ENCODE peak calls at places on chromosomes 4 and X, in six cellular contexts. One of them, this sample, is unnamed. For H3K36me3, the result is how much of the 10 kb centered on the place peaks cover.

GRCh38 chr4:6598641-6599040 is 23.7 kb downstream of the MAN2B2 start:
- DNase-seq in transverse colon: no peak
- DNase-seq in right atrium auricular region: no peak
- DNase-seq in astrocyte: no peak
- DNase-seq in left lung: peak
- DNase-seq in DND-41: no peak
- DNase-seq in this sample: no peak

GRCh38 chrX:23503835-23504539 is 163.3 kb upstream of the PRDX4 start:
- DNase-seq in transverse colon: peak
- DNase-seq in right atrium auricular region: peak
- DNase-seq in astrocyte: peak
- DNase-seq in left lung: peak
- DNase-seq in DND-41: no peak
- DNase-seq in this sample: peak

GRCh38 chrX:30635630-30636029 is 17.6 kb upstream of the GK start:
- DNase-seq in transverse colon: no peak
- DNase-seq in right atrium auricular region: no peak
- DNase-seq in astrocyte: no peak
- DNase-seq in left lung: no peak
- DNase-seq in DND-41: no peak
- DNase-seq in this sample: no peak

GRCh38 chr4:86778169-86778568 is 71.0 kb downstream of the SLC10A6 start:
- DNase-seq in transverse colon: no peak
- DNase-seq in right atrium auricular region: no peak
- DNase-seq in astrocyte: no peak
- DNase-seq in left lung: no peak
- DNase-seq in DND-41: no peak
- DNase-seq in this sample: no peak

GRCh38 chrX:49838374-49838773 is 9.3 kb downstream of the PAGE4 start:
- DNase-seq in transverse colon: peak
- DNase-seq in right atrium auricular region: no peak
- DNase-seq in astrocyte: peak
- DNase-seq in left lung: no peak
- DNase-seq in DND-41: no peak
- DNase-seq in this sample: peak

GRCh38 chr4:184263910-184264732 is 46.4 kb upstream of the ENPP6 start:
- DNase-seq in transverse colon: peak
- DNase-seq in right atrium auricular region: peak
- DNase-seq in astrocyte: peak
- DNase-seq in left lung: peak
- DNase-seq in DND-41: peak
- DNase-seq in this sample: peak

GRCh38 chrX:18701621-18702361 is 5.7 kb upstream of the PPEF1 start:
- DNase-seq in transverse colon: peak
- DNase-seq in right atrium auricular region: no peak
- DNase-seq in astrocyte: peak
- DNase-seq in left lung: no peak
- DNase-seq in DND-41: no peak
- DNase-seq in this sample: peak

GRCh38 chrX:118603981-118604380 is 108.4 kb downstream of the DOCK11 start:
- DNase-seq in transverse colon: peak
- DNase-seq in right atrium auricular region: peak
- DNase-seq in astrocyte: peak
- DNase-seq in left lung: no peak
- DNase-seq in DND-41: peak
- DNase-seq in this sample: peak

GRCh38 chrX:19272452-19272851 is 71.3 kb upstream of the PDHA1 start:
- DNase-seq in transverse colon: no peak
- DNase-seq in right atrium auricular region: no peak
- DNase-seq in astrocyte: peak
- DNase-seq in left lung: no peak
- DNase-seq in DND-41: no peak
- DNase-seq in this sample: no peak

GRCh38 chr4:142883433-142883832 is 37.3 kb upstream of the INPP4B start:
- DNase-seq in transverse colon: no peak
- DNase-seq in right atrium auricular region: no peak
- DNase-seq in astrocyte: no peak
- DNase-seq in left lung: no peak
- DNase-seq in DND-41: no peak
- DNase-seq in this sample: peak

GRCh38 chr4:56728512-56728911 is 47.4 kb upstream of the HOPX start:
- DNase-seq in transverse colon: peak
- DNase-seq in right atrium auricular region: peak
- DNase-seq in astrocyte: peak
- DNase-seq in left lung: peak
- DNase-seq in DND-41: no peak
- DNase-seq in this sample: peak

GRCh38 chr4:128031756-128032384 is 29.2 kb upstream of the LARP1B start:
- DNase-seq in transverse colon: no peak
- DNase-seq in right atrium auricular region: no peak
- DNase-seq in astrocyte: no peak
- DNase-seq in left lung: no peak
- DNase-seq in DND-41: no peak
- DNase-seq in this sample: no peak

GRCh38 chr4:112036881-112037280 is 108.4 kb upstream of the FAM241A start:
- DNase-seq in transverse colon: no peak
- DNase-seq in right atrium auricular region: no peak
- DNase-seq in astrocyte: no peak
- DNase-seq in left lung: no peak
- DNase-seq in DND-41: no peak
- DNase-seq in this sample: no peak

GRCh38 chrX:80812176-80812575 is 2.5 kb upstream of the BRWD3 start:
- DNase-seq in transverse colon: peak
- DNase-seq in right atrium auricular region: no peak
- DNase-seq in astrocyte: peak
- DNase-seq in left lung: no peak
- DNase-seq in DND-41: peak
- DNase-seq in this sample: no peak

GRCh38 chr4:157075811-157076577 is at the start of gene GLRB:
- DNase-seq in transverse colon: no peak
- DNase-seq in right atrium auricular region: no peak
- DNase-seq in astrocyte: no peak
- DNase-seq in left lung: peak
- DNase-seq in DND-41: no peak
- DNase-seq in this sample: no peak

GRCh38 chr4:165131247-165131832 is 18.7 kb upstream of the TMEM192 start:
- DNase-seq in transverse colon: peak
- DNase-seq in right atrium auricular region: peak
- DNase-seq in astrocyte: no peak
- DNase-seq in left lung: no peak
- DNase-seq in DND-41: peak
- DNase-seq in this sample: peak

GRCh38 chr4:73721419-73721818 is 18.9 kb upstream of the CXCL8 start:
- DNase-seq in transverse colon: no peak
- DNase-seq in right atrium auricular region: no peak
- DNase-seq in astrocyte: peak
- DNase-seq in left lung: no peak
- DNase-seq in DND-41: no peak
- DNase-seq in this sample: peak

GRCh38 chr4:158327525-158327924 is 117.2 kb downstream of the TMEM144 start:
- DNase-seq in transverse colon: no peak
- DNase-seq in right atrium auricular region: no peak
- DNase-seq in astrocyte: no peak
- DNase-seq in left lung: no peak
- DNase-seq in DND-41: no peak
- DNase-seq in this sample: peak

GRCh38 chrX:53831662-53832635 is 145.4 kb upstream of the HUWE1 start:
- DNase-seq in transverse colon: peak
- DNase-seq in right atrium auricular region: no peak
- DNase-seq in astrocyte: peak
- DNase-seq in left lung: no peak
- DNase-seq in DND-41: peak
- DNase-seq in this sample: peak

GRCh38 chr4:83772680-83773079 is 236.8 kb downstream of the GPAT3 start:
- DNase-seq in transverse colon: no peak
- DNase-seq in right atrium auricular region: no peak
- DNase-seq in astrocyte: no peak
- DNase-seq in left lung: no peak
- DNase-seq in DND-41: no peak
- DNase-seq in this sample: no peak

GRCh38 chr4:20493761-20494353 is 206.4 kb upstream of the PACRGL start:
- DNase-seq in transverse colon: no peak
- DNase-seq in right atrium auricular region: no peak
- DNase-seq in astrocyte: peak
- DNase-seq in left lung: no peak
- DNase-seq in DND-41: no peak
- DNase-seq in this sample: peak

GRCh38 chrX:129462707-129463106 is 60.6 kb downstream of the SMARCA1 start:
- DNase-seq in transverse colon: no peak
- DNase-seq in right atrium auricular region: no peak
- DNase-seq in astrocyte: no peak
- DNase-seq in left lung: no peak
- DNase-seq in DND-41: no peak
- DNase-seq in this sample: no peak

GRCh38 chrX:40171513-40172168 is 73.9 kb upstream of the BCOR start:
- DNase-seq in transverse colon: no peak
- DNase-seq in right atrium auricular region: no peak
- DNase-seq in astrocyte: peak
- DNase-seq in left lung: peak
- DNase-seq in DND-41: no peak
- DNase-seq in this sample: no peak
- TF ChIP-seq CTCF in transverse colon: no peak
- TF ChIP-seq CTCF in right atrium auricular region: no peak
- TF ChIP-seq CTCF in astrocyte: no peak
- TF ChIP-seq CTCF in left lung: no peak
- TF ChIP-seq CTCF in DND-41: no peak
- TF ChIP-seq CTCF in this sample: no peak

DNA sequence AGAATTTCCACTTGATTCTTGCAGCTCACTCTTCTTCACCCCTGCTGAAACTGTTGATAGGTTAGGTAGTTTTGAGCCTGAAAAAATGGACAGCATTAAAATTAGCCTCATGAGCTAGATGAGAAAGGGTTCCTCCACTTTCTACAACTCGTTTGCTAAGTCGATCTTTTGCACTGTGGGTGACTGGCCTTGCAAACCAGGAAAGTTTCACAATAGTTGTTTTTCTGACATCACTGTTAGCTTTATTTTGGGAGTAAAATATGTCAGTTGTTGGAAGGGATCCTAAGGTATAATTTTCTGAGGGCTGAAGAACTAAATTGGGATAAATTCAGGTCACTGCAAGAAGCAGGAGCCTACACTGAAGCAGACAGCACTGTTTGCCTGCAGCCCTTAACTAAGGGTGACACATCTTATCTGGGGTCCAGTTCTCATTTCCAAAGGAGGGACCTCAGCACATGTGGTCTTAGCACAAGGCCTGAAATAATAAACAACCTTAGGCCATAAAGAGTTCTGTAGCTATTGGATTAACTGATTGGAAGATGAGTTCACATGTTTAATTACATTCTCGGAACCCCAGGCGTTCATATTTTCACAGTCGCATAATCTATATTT is 29.1 kb downstream of the ANAPC4 start:
- DNase-seq in transverse colon: no peak
- DNase-seq in right atrium auricular region: no peak
- DNase-seq in astrocyte: peak
- DNase-seq in left lung: no peak
- DNase-seq in DND-41: no peak
- DNase-seq in this sample: no peak
- H3K36me3 ChIP-seq in transverse colon: under half
- H3K36me3 ChIP-seq in right atrium auricular region: half or more
- H3K36me3 ChIP-seq in astrocyte: under half
- H3K36me3 ChIP-seq in left lung: under half
- H3K36me3 ChIP-seq in DND-41: half or more
- H3K36me3 ChIP-seq in this sample: under half

GRCh38 chrX:107733686-107734085 is 41.9 kb downstream of the TSC22D3 start:
- DNase-seq in transverse colon: no peak
- DNase-seq in right atrium auricular region: no peak
- DNase-seq in astrocyte: no peak
- DNase-seq in left lung: no peak
- DNase-seq in DND-41: no peak
- DNase-seq in this sample: no peak
- H3K4me3 ChIP-seq in transverse colon: no peak
- H3K4me3 ChIP-seq in right atrium auricular region: no peak
- H3K4me3 ChIP-seq in astrocyte: no peak
- H3K4me3 ChIP-seq in left lung: no peak
- H3K4me3 ChIP-seq in DND-41: no peak
- H3K4me3 ChIP-seq in this sample: no peak

DNA sequence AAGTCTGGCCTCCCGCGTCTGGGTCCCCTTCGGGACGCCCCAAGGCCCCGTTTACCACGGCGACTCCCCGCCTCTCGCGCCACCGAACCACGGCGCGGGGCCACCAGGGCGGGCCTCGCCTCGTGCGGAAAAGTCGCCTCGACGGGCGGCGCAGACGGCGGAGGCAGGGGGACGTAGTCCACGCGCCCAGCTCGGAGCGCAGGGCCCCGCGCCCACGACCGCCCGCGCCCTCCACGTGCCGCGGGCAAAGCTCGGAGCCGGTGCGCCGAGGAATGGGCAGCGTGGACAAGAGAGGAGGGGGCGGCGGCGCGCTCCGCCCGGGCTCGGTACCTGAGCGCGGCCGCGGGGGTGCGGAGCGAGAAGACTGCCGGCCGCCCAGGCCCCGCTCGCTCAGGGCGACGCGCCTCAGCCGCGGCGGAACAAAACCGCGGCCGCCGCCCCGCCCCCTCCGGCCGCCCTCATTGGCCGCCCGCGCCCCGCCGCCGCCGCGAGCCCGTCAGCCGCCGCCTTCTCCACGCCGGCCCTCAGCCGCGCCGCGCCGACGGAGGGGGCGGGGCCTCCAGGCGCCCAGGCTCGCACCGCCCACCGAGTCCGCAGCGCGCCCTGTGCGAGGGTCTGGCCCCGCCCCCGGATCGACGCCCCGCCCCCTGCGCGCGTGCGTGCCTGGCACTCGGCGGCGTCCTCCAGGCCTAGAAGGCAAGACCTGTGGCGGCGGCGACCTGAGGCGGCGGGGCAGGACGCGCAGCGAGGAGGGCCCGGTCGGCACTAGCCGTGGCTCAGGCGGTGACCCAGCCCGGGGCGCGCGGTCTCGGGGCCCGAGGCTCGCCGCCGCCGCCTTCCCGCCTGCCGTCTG is at the start of gene FAM53A:
- DNase-seq in transverse colon: peak
- DNase-seq in right atrium auricular region: peak
- DNase-seq in astrocyte: peak
- DNase-seq in left lung: peak
- DNase-seq in DND-41: peak
- DNase-seq in this sample: peak
- TF ChIP-seq CTCF in transverse colon: no peak
- TF ChIP-seq CTCF in right atrium auricular region: no peak
- TF ChIP-seq CTCF in astrocyte: no peak
- TF ChIP-seq CTCF in left lung: no peak
- TF ChIP-seq CTCF in DND-41: no peak
- TF ChIP-seq CTCF in this sample: no peak

GRCh38 chr4:185654311-185654710 is 119.0 kb upstream of the PDLIM3 start:
- DNase-seq in transverse colon: no peak
- DNase-seq in right atrium auricular region: no peak
- DNase-seq in astrocyte: no peak
- DNase-seq in left lung: no peak
- DNase-seq in DND-41: no peak
- DNase-seq in this sample: peak
- H3K36me3 ChIP-seq in transverse colon: under half
- H3K36me3 ChIP-seq in right atrium auricular region: under half
- H3K36me3 ChIP-seq in astrocyte: under half
- H3K36me3 ChIP-seq in left lung: under half
- H3K36me3 ChIP-seq in DND-41: under half
- H3K36me3 ChIP-seq in this sample: under half

This sample was measured in bronchial epithelial cell.